ENCODE peak calls at places on chromosomes 2 and 18, in six cellular contexts. S is IMR-90, P is H9, J is mesenchymal stem cell, C is H1, N is trophoblast cell. R is an unnamed sample.

GRCh38 chr18:45255142-45255890 is 360.0 kb upstream of the SLC14A2 start:
- DNase-seq in S (peak), P (no peak), J (peak), C (no peak), N (peak), R (no peak)

GRCh38 chr2:75076088-75076487 is 117.6 kb downstream of the POLE4 start:
- DNase-seq in S (no peak), P (no peak), J (no peak), C (no peak), N (no peak), R (no peak)

GRCh38 chr2:2527162-2527561 is 196.1 kb upstream of the MYT1L start:
- DNase-seq in S (peak), P (no peak), J (no peak), C (no peak), N (peak), R (no peak)

GRCh38 chr2:195257979-195258378 is 399.0 kb upstream of the SLC39A10 start:
- DNase-seq in S (no peak), P (no peak), J (no peak), C (no peak), N (no peak), R (no peak)

GRCh38 chr2:234534515-234534914 is 37.6 kb upstream of the ARL4C start:
- DNase-seq in S (no peak), P (no peak), J (no peak), C (no peak), N (no peak), R (no peak)

GRCh38 chr2:233792720-233793119 is 14.6 kb downstream of the MROH2A start:
- DNase-seq in S (no peak), P (no peak), J (no peak), C (no peak), N (no peak), R (no peak)

GRCh38 chr2:99572380-99572779 is 82.6 kb upstream of the REV1 start:
- DNase-seq in S (no peak), P (no peak), J (no peak), C (no peak), N (peak), R (no peak)

GRCh38 chr2:162828545-162828944 is 10.0 kb downstream of the KCNH7 start:
- DNase-seq in S (no peak), P (no peak), J (no peak), C (no peak), N (no peak), R (no peak)

GRCh38 chr2:219109468-219109867 is 48.7 kb upstream of the IHH start:
- DNase-seq in S (no peak), P (peak), J (no peak), C (peak), N (peak), R (peak)

GRCh38 chr2:203871371-203871983 is 3.9 kb downstream of the CTLA4 start:
- DNase-seq in S (no peak), P (no peak), J (no peak), C (no peak), N (no peak), R (no peak)

DNA sequence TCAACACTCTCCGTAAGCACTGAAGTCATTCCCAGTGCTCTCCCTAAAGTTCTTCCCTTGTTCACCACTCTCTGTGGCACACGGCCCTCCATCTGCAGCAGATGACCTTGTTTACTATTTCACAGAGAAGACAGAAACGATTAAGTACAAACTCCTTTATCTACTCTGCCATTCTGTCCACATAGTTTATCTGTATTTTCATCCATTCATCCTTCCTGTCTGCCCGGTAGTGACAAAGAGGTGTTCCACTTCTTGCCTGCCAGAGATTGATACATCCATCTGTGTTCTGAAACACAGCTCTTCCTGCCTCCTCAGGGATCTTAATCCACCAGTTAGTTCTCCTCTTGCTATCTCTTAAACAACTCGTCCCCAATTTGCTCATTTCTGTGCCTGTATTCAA is 77.9 kb upstream of the CD226 start:
- DNase-seq in S (no peak), P (no peak), J (no peak), C (no peak), N (no peak), R (no peak)
- H4K91ac ChIP-seq in S (no peak), P (no peak), J (no peak), C (no peak), N (no peak), R (no peak)

GRCh38 chr18:78980777-78981651 is 1.4 kb downstream of the SALL3 start:
- DNase-seq in S (no peak), P (no peak), J (no peak), C (no peak), N (no peak), R (no peak)

GRCh38 chr18:78978336-78979057 is 1.1 kb upstream of the SALL3 start:
- DNase-seq in S (no peak), P (no peak), J (no peak), C (peak), N (no peak), R (no peak)

GRCh38 chr18:78980279-78980771 is 707 bp downstream of the SALL3 start:
- DNase-seq in S (no peak), P (no peak), J (no peak), C (no peak), N (no peak), R (no peak)

GRCh38 chr18:78979058-78979680 is 449 bp upstream of the SALL3 start:
- DNase-seq in S (no peak), P (peak), J (no peak), C (peak), N (no peak), R (no peak)

GRCh38 chr18:78979682-78980278 is at the start of gene SALL3:
- DNase-seq in S (no peak), P (peak), J (no peak), C (no peak), N (no peak), R (no peak)
- H3K18ac ChIP-seq in S (no peak), P (no peak), J (no peak), C (peak), N (no peak), R (peak)

GRCh38 chr2:8799004-8799403 is 38.4 kb downstream of the KIDINS220 start:
- DNase-seq in S (no peak), P (no peak), J (no peak), C (no peak), N (no peak), R (no peak)
- H4K91ac ChIP-seq in S (no peak), P (no peak), J (no peak), C (no peak), N (no peak), R (no peak)

DNA sequence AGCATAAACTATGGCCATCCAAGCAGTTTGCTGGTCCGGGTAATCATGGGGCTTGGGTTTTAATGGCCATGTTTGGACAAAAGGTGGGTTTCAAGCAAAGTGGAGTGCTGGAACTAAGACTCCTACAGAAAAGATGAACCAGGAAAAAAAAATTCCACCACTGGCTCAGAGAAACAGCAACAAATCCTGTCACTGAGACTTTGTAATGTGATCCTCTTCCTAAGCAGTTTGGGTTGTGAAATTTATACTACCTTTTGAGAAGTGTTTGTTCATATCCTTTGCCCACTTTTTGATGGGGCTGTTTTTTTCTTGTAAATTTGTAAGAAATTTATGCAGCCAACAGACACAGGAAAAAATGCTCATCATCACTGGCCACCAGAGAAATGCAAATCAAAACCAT is 40.2 kb downstream of the MRPL33 start:
- DNase-seq in S (peak), P (no peak), J (no peak), C (no peak), N (no peak), R (no peak)
- H3K18ac ChIP-seq in S (no peak), P (no peak), J (no peak), C (no peak), N (no peak), R (no peak)

R was measured in neuronal stem cell.